ENCODE peak calls at places on chromosomes 13 and 19, in ten cellular contexts. One of them, this sample, is unnamed.

GRCh38 chr19:58001895-58002369 is 688 bp downstream of the ZNF606 start:
- DNase-seq in omental fat pad: no peak
- DNase-seq in brain microvascular endothelial cell: peak
- DNase-seq in K562: no peak
- DNase-seq in psoas muscle: no peak
- DNase-seq in left ventricle myocardium inferior: no peak
- DNase-seq in right lobe of liver: no peak
- DNase-seq in neural progenitor cell: no peak
- DNase-seq in IMR-90: peak
- DNase-seq in progenitor cell of endocrine pancreas: no peak
- DNase-seq in this sample: peak

GRCh38 chr13:112444001-112444311 is 67.8 kb downstream of the SPACA7 start:
- DNase-seq in neural progenitor cell: peak
- DNase-seq in left ventricle myocardium inferior: peak
- DNase-seq in omental fat pad: peak
- DNase-seq in right lobe of liver: peak
- DNase-seq in psoas muscle: peak
- DNase-seq in K562: peak
- DNase-seq in brain microvascular endothelial cell: peak
- DNase-seq in progenitor cell of endocrine pancreas: peak
- DNase-seq in IMR-90: peak
- DNase-seq in this sample: peak

GRCh38 chr13:107964356-107964755 is 251.0 kb downstream of the LIG4 start:
- DNase-seq in progenitor cell of endocrine pancreas: no peak
- DNase-seq in psoas muscle: no peak
- DNase-seq in omental fat pad: no peak
- DNase-seq in IMR-90: no peak
- DNase-seq in right lobe of liver: no peak
- DNase-seq in K562: no peak
- DNase-seq in brain microvascular endothelial cell: no peak
- DNase-seq in left ventricle myocardium inferior: no peak
- DNase-seq in neural progenitor cell: no peak
- DNase-seq in this sample: no peak

GRCh38 chr19:6519289-6519688 is 11.5 kb upstream of the TNFSF9 start:
- DNase-seq in brain microvascular endothelial cell: peak
- DNase-seq in neural progenitor cell: no peak
- DNase-seq in right lobe of liver: no peak
- DNase-seq in psoas muscle: no peak
- DNase-seq in K562: no peak
- DNase-seq in omental fat pad: no peak
- DNase-seq in IMR-90: peak
- DNase-seq in left ventricle myocardium inferior: no peak
- DNase-seq in progenitor cell of endocrine pancreas: no peak
- DNase-seq in this sample: no peak

GRCh38 chr13:110593430-110594130 is 21.8 kb upstream of the NAXD start:
- DNase-seq in neural progenitor cell: peak
- DNase-seq in brain microvascular endothelial cell: peak
- DNase-seq in K562: peak
- DNase-seq in progenitor cell of endocrine pancreas: no peak
- DNase-seq in psoas muscle: no peak
- DNase-seq in left ventricle myocardium inferior: no peak
- DNase-seq in right lobe of liver: no peak
- DNase-seq in omental fat pad: no peak
- DNase-seq in IMR-90: peak
- DNase-seq in this sample: peak

GRCh38 chr19:40799558-40800338 is 757 bp downstream of the EGLN2 start:
- DNase-seq in progenitor cell of endocrine pancreas: no peak
- DNase-seq in omental fat pad: no peak
- DNase-seq in neural progenitor cell: peak
- DNase-seq in brain microvascular endothelial cell: no peak
- DNase-seq in IMR-90: no peak
- DNase-seq in psoas muscle: peak
- DNase-seq in right lobe of liver: peak
- DNase-seq in left ventricle myocardium inferior: peak
- DNase-seq in K562: no peak
- DNase-seq in this sample: peak

GRCh38 chr13:71625183-71625582 is 241.8 kb downstream of the DACH1 start:
- DNase-seq in brain microvascular endothelial cell: no peak
- DNase-seq in IMR-90: peak
- DNase-seq in progenitor cell of endocrine pancreas: no peak
- DNase-seq in neural progenitor cell: no peak
- DNase-seq in omental fat pad: no peak
- DNase-seq in K562: no peak
- DNase-seq in right lobe of liver: no peak
- DNase-seq in left ventricle myocardium inferior: no peak
- DNase-seq in psoas muscle: no peak
- DNase-seq in this sample: no peak

GRCh38 chr19:32404939-32405430 is 585 bp upstream of the DPY19L3 start:
- DNase-seq in K562: no peak
- DNase-seq in psoas muscle: peak
- DNase-seq in neural progenitor cell: peak
- DNase-seq in right lobe of liver: peak
- DNase-seq in IMR-90: peak
- DNase-seq in progenitor cell of endocrine pancreas: no peak
- DNase-seq in brain microvascular endothelial cell: peak
- DNase-seq in left ventricle myocardium inferior: peak
- DNase-seq in omental fat pad: no peak
- DNase-seq in this sample: no peak

GRCh38 chr19:54142166-54142780 is 4.7 kb downstream of the CNOT3 start:
- DNase-seq in right lobe of liver: no peak
- DNase-seq in brain microvascular endothelial cell: no peak
- DNase-seq in omental fat pad: no peak
- DNase-seq in neural progenitor cell: no peak
- DNase-seq in psoas muscle: no peak
- DNase-seq in progenitor cell of endocrine pancreas: no peak
- DNase-seq in left ventricle myocardium inferior: no peak
- DNase-seq in IMR-90: peak
- DNase-seq in K562: no peak
- DNase-seq in this sample: no peak

GRCh38 chr19:36256853-36257511 is 42.1 kb downstream of the ZNF146 start:
- DNase-seq in K562: no peak
- DNase-seq in omental fat pad: no peak
- DNase-seq in right lobe of liver: no peak
- DNase-seq in psoas muscle: no peak
- DNase-seq in progenitor cell of endocrine pancreas: no peak
- DNase-seq in IMR-90: no peak
- DNase-seq in brain microvascular endothelial cell: no peak
- DNase-seq in neural progenitor cell: no peak
- DNase-seq in left ventricle myocardium inferior: no peak
- DNase-seq in this sample: no peak

GRCh38 chr13:97043302-97043701 is 49.0 kb upstream of the OXGR1 start:
- DNase-seq in progenitor cell of endocrine pancreas: no peak
- DNase-seq in IMR-90: no peak
- DNase-seq in left ventricle myocardium inferior: no peak
- DNase-seq in omental fat pad: no peak
- DNase-seq in psoas muscle: no peak
- DNase-seq in neural progenitor cell: no peak
- DNase-seq in right lobe of liver: no peak
- DNase-seq in brain microvascular endothelial cell: peak
- DNase-seq in K562: no peak
- DNase-seq in this sample: no peak

DNA sequence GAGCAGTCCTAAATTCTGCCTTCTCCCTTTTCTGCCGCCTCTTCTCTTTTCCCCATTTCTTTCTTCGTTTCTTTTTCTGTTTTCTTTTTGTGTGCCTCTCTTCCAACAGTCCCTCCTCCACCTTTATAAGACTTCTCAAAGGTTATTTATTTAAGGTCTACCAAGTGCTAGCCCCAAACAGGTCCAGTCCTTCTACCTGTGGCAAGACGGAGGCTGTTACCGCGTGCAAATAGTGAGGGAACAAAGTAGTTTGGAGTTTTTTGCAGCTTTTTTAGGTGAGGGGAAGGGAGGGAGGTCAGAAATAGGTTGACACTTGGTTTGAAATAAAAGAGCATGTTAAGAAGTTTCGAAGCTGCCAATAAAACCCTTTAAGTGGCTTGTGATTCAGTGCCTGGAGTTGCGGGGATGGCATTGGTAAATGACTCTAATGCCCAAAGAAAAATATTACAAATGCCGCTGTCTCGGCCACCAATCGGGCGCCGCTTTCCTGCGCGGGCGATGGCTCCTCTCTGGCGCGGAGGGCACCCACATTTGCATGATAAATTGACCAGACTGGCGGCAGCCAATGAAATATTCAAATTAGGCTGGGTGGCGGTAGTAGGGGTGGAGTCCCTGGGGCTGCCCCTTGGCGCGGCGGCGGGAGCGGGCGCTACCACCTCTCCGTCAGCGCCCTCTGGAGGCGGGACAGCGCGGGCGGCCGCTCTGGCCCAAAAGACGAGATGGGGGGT is 7.5 kb upstream of the TSHZ3 start:
- DNase-seq in progenitor cell of endocrine pancreas: no peak
- DNase-seq in neural progenitor cell: peak
- DNase-seq in left ventricle myocardium inferior: peak
- DNase-seq in right lobe of liver: no peak
- DNase-seq in omental fat pad: no peak
- DNase-seq in IMR-90: no peak
- DNase-seq in K562: peak
- DNase-seq in brain microvascular endothelial cell: no peak
- DNase-seq in psoas muscle: peak
- DNase-seq in this sample: no peak
- TF ChIP-seq CTCF in progenitor cell of endocrine pancreas: peak
- TF ChIP-seq CTCF in neural progenitor cell: peak
- TF ChIP-seq CTCF in left ventricle myocardium inferior: peak
- TF ChIP-seq CTCF in right lobe of liver: peak
- TF ChIP-seq CTCF in omental fat pad: no peak
- TF ChIP-seq CTCF in IMR-90: no peak
- TF ChIP-seq CTCF in K562: peak
- TF ChIP-seq CTCF in brain microvascular endothelial cell: peak
- TF ChIP-seq CTCF in psoas muscle: peak
- TF ChIP-seq CTCF in this sample: no peak

GRCh38 chr13:47892374-47892773 is 108.7 kb downstream of the SUCLA2 start:
- DNase-seq in psoas muscle: no peak
- DNase-seq in right lobe of liver: no peak
- DNase-seq in left ventricle myocardium inferior: no peak
- DNase-seq in K562: no peak
- DNase-seq in neural progenitor cell: no peak
- DNase-seq in brain microvascular endothelial cell: no peak
- DNase-seq in IMR-90: no peak
- DNase-seq in omental fat pad: no peak
- DNase-seq in progenitor cell of endocrine pancreas: no peak
- DNase-seq in this sample: no peak
- TF ChIP-seq CTCF in psoas muscle: no peak
- TF ChIP-seq CTCF in right lobe of liver: no peak
- TF ChIP-seq CTCF in left ventricle myocardium inferior: no peak
- TF ChIP-seq CTCF in K562: no peak
- TF ChIP-seq CTCF in neural progenitor cell: no peak
- TF ChIP-seq CTCF in brain microvascular endothelial cell: no peak
- TF ChIP-seq CTCF in IMR-90: no peak
- TF ChIP-seq CTCF in omental fat pad: no peak
- TF ChIP-seq CTCF in progenitor cell of endocrine pancreas: no peak
- TF ChIP-seq CTCF in this sample: no peak

GRCh38 chr13:66266761-66267160 is 963.4 kb downstream of the PCDH9 start:
- DNase-seq in brain microvascular endothelial cell: no peak
- DNase-seq in omental fat pad: no peak
- DNase-seq in progenitor cell of endocrine pancreas: no peak
- DNase-seq in right lobe of liver: no peak
- DNase-seq in left ventricle myocardium inferior: no peak
- DNase-seq in neural progenitor cell: no peak
- DNase-seq in K562: no peak
- DNase-seq in psoas muscle: no peak
- DNase-seq in IMR-90: no peak
- DNase-seq in this sample: no peak

GRCh38 chr13:66264976-66265375 is 965.2 kb downstream of the PCDH9 start:
- DNase-seq in IMR-90: peak
- DNase-seq in omental fat pad: no peak
- DNase-seq in brain microvascular endothelial cell: peak
- DNase-seq in left ventricle myocardium inferior: no peak
- DNase-seq in K562: no peak
- DNase-seq in right lobe of liver: no peak
- DNase-seq in progenitor cell of endocrine pancreas: no peak
- DNase-seq in psoas muscle: no peak
- DNase-seq in neural progenitor cell: peak
- DNase-seq in this sample: no peak

GRCh38 chr13:66262330-66262729 is 967.8 kb downstream of the PCDH9 start:
- DNase-seq in omental fat pad: no peak
- DNase-seq in psoas muscle: no peak
- DNase-seq in progenitor cell of endocrine pancreas: no peak
- DNase-seq in K562: no peak
- DNase-seq in brain microvascular endothelial cell: no peak
- DNase-seq in left ventricle myocardium inferior: no peak
- DNase-seq in right lobe of liver: no peak
- DNase-seq in IMR-90: no peak
- DNase-seq in neural progenitor cell: no peak
- DNase-seq in this sample: no peak

GRCh38 chr13:66265446-66265845 is 964.7 kb downstream of the PCDH9 start:
- DNase-seq in psoas muscle: no peak
- DNase-seq in brain microvascular endothelial cell: peak
- DNase-seq in right lobe of liver: no peak
- DNase-seq in IMR-90: peak
- DNase-seq in left ventricle myocardium inferior: no peak
- DNase-seq in progenitor cell of endocrine pancreas: no peak
- DNase-seq in omental fat pad: no peak
- DNase-seq in neural progenitor cell: no peak
- DNase-seq in K562: no peak
- DNase-seq in this sample: no peak

DNA sequence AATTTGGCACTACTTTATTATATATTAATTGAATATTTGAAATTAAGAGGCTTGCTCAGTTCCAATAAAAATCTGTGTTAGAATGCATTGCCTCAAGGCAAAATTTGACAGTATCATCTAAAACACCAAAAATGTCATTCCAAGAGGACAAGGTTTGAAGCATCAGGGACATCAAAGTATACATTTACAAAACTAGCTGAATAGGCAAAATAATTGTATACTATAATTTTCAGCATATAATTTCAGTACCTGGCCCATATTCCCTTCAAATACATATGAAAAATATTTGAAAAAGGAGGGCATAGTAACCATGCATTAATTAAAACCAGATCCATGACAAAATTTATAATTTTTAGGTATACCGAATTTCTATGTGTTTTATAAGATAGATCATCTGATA is 963.8 kb downstream of the PCDH9 start:
- DNase-seq in left ventricle myocardium inferior: no peak
- DNase-seq in neural progenitor cell: no peak
- DNase-seq in right lobe of liver: no peak
- DNase-seq in K562: no peak
- DNase-seq in brain microvascular endothelial cell: no peak
- DNase-seq in IMR-90: no peak
- DNase-seq in psoas muscle: no peak
- DNase-seq in omental fat pad: no peak
- DNase-seq in progenitor cell of endocrine pancreas: no peak
- DNase-seq in this sample: no peak
- TF ChIP-seq CTCF in left ventricle myocardium inferior: no peak
- TF ChIP-seq CTCF in neural progenitor cell: no peak
- TF ChIP-seq CTCF in right lobe of liver: no peak
- TF ChIP-seq CTCF in K562: no peak
- TF ChIP-seq CTCF in brain microvascular endothelial cell: no peak
- TF ChIP-seq CTCF in IMR-90: no peak
- TF ChIP-seq CTCF in psoas muscle: no peak
- TF ChIP-seq CTCF in omental fat pad: no peak
- TF ChIP-seq CTCF in progenitor cell of endocrine pancreas: no peak
- TF ChIP-seq CTCF in this sample: no peak

DNA sequence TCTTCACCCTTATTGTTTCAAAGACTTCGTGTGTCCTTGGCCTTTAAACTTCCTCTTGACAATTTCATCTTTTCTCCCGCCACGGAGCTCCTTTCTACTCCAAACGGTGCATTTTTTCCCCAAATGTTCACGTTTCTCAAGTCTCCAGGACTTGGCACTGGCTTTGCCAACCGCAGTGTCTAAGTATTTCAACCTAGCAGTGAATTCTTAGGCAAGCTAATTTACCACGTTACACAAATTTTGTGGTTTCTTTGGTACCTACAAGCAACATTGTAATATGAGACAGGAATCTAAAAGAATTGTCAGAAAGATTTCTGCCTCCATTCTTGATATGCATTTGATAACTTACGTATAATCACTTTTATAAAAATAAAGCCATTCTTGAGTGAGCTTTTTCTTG is 10.8 kb downstream of the ZIC2 start:
- DNase-seq in progenitor cell of endocrine pancreas: no peak
- DNase-seq in omental fat pad: no peak
- DNase-seq in left ventricle myocardium inferior: no peak
- DNase-seq in neural progenitor cell: peak
- DNase-seq in right lobe of liver: no peak
- DNase-seq in psoas muscle: no peak
- DNase-seq in K562: no peak
- DNase-seq in brain microvascular endothelial cell: no peak
- DNase-seq in IMR-90: no peak
- DNase-seq in this sample: no peak
- TF ChIP-seq CTCF in progenitor cell of endocrine pancreas: no peak
- TF ChIP-seq CTCF in omental fat pad: no peak
- TF ChIP-seq CTCF in left ventricle myocardium inferior: no peak
- TF ChIP-seq CTCF in neural progenitor cell: no peak
- TF ChIP-seq CTCF in right lobe of liver: no peak
- TF ChIP-seq CTCF in psoas muscle: no peak
- TF ChIP-seq CTCF in K562: no peak
- TF ChIP-seq CTCF in brain microvascular endothelial cell: no peak
- TF ChIP-seq CTCF in IMR-90: no peak
- TF ChIP-seq CTCF in this sample: no peak

This sample was measured in GM10248.